ENCODE peak calls at places on chromosomes 2 and 18, in seven cellular contexts. G is C1 segment of cervical spinal cord; V is GM04504; R is stimulated activated CD8-positive, alpha-beta memory T cell treated with anti-CD3 and anti-CD28 coated beads, Interleukin-4, amount 100 ng/mL, for 1 hour; M is cardiac fibroblast; L is tibial artery; S is A172. U is an unnamed sample.

GRCh38 chr2:14678754-14679153 is 46.2 kb downstream of the LRATD1 start:
- DNase-seq in G (no peak), V (peak), R (no peak), M (peak), L (no peak), S (no peak), U (no peak)

GRCh38 chr18:46253498-46253897 is 149.3 kb downstream of the HAUS1 start:
- DNase-seq in G (no peak), V (peak), R (no peak), M (peak), L (no peak), S (no peak), U (peak)

GRCh38 chr2:163662141-163662780 is 73.5 kb downstream of the FIGN start:
- DNase-seq in G (no peak), V (no peak), R (no peak), M (peak), L (no peak), S (peak), U (no peak)

GRCh38 chr2:10242998-10243925 is 59.4 kb upstream of the HPCAL1 start:
- DNase-seq in G (no peak), V (no peak), R (no peak), M (no peak), L (peak), S (no peak), U (no peak)

GRCh38 chr2:241748468-241749256 is 14.2 kb downstream of the D2HGDH start:
- DNase-seq in G (no peak), V (no peak), R (no peak), M (no peak), L (no peak), S (no peak), U (no peak)

GRCh38 chr18:59517446-59518171 is 158.5 kb upstream of the LMAN1 start:
- DNase-seq in G (no peak), V (no peak), R (no peak), M (peak), L (no peak), S (no peak), U (peak)

GRCh38 chr2:132974477-132975050 is 304.6 kb upstream of the LYPD1 start:
- DNase-seq in G (no peak), V (no peak), R (no peak), M (no peak), L (no peak), S (no peak), U (no peak)

GRCh38 chr2:85791704-85792565 is 38.1 kb downstream of the ATOH8 start:
- DNase-seq in G (no peak), V (no peak), R (no peak), M (no peak), L (peak), S (no peak), U (no peak)

GRCh38 chr2:37895135-37895534 is 30.0 kb upstream of the RMDN2 start:
- DNase-seq in G (no peak), V (no peak), R (no peak), M (no peak), L (no peak), S (no peak), U (no peak)

GRCh38 chr18:58044370-58045264 is 591 bp downstream of the NEDD4L start:
- DNase-seq in G (peak), V (no peak), R (no peak), M (peak), L (peak), S (no peak), U (peak)

GRCh38 chr2:72026819-72027425 is 120.7 kb downstream of the CYP26B1 start:
- DNase-seq in G (no peak), V (no peak), R (no peak), M (no peak), L (peak), S (no peak), U (no peak)

GRCh38 chr2:130848518-130849210 is 11.9 kb downstream of the ARHGEF4 start:
- DNase-seq in G (no peak), V (no peak), R (no peak), M (no peak), L (no peak), S (no peak), U (no peak)

GRCh38 chr2:42392191-42392590 is 31.2 kb upstream of the COX7A2L start:
- DNase-seq in G (no peak), V (no peak), R (no peak), M (no peak), L (no peak), S (no peak), U (no peak)

GRCh38 chr2:26687328-26687727 is 5.2 kb upstream of the KCNK3 start:
- DNase-seq in G (no peak), V (no peak), R (no peak), M (no peak), L (no peak), S (no peak), U (no peak)

GRCh38 chr2:58557166-58557565 is 316.0 kb upstream of the FANCL start:
- DNase-seq in G (no peak), V (no peak), R (no peak), M (no peak), L (no peak), S (no peak), U (no peak)

GRCh38 chr2:134087371-134087921 is 166.4 kb upstream of the MGAT5 start:
- DNase-seq in G (no peak), V (no peak), R (no peak), M (no peak), L (no peak), S (peak), U (no peak)

GRCh38 chr2:178298785-178299212 is 104.5 kb downstream of the OSBPL6 start:
- DNase-seq in G (no peak), V (no peak), R (no peak), M (peak), L (no peak), S (peak), U (no peak)

GRCh38 chr2:232485757-232486557 is 1.7 kb downstream of the ECEL1 start:
- DNase-seq in G (no peak), V (no peak), R (no peak), M (no peak), L (peak), S (no peak), U (no peak)

GRCh38 chr18:47246027-47246971 is 5.2 kb downstream of the SKOR2 start:
- DNase-seq in G (no peak), V (no peak), R (no peak), M (no peak), L (no peak), S (no peak), U (no peak)

GRCh38 chr2:95039410-95039809 is 13.9 kb downstream of the MAL start:
- DNase-seq in G (no peak), V (no peak), R (no peak), M (no peak), L (no peak), S (no peak), U (no peak)

GRCh38 chr2:113211226-113212105 is 37.7 kb downstream of the PSD4 start:
- DNase-seq in G (no peak), V (no peak), R (no peak), M (peak), L (peak), S (peak), U (no peak)

GRCh38 chr18:62566199-62566598 is 43.4 kb downstream of the ZCCHC2 start:
- DNase-seq in G (no peak), V (no peak), R (no peak), M (peak), L (no peak), S (no peak), U (peak)

GRCh38 chr18:1578505-1578904 is 673.8 kb downstream of the ADCYAP1 start:
- DNase-seq in G (no peak), V (no peak), R (no peak), M (no peak), L (peak), S (no peak), U (no peak)

GRCh38 chr2:119231975-119232665 is 8.5 kb downstream of the STEAP3 start:
- DNase-seq in G (no peak), V (no peak), R (no peak), M (peak), L (no peak), S (peak), U (peak)

GRCh38 chr2:32900246-32901000 is 46.3 kb upstream of the LTBP1 start:
- DNase-seq in G (no peak), V (no peak), R (no peak), M (no peak), L (no peak), S (no peak), U (no peak)

GRCh38 chr18:14089781-14090180 is 42.5 kb downstream of the ZNF519 start:
- DNase-seq in G (no peak), V (no peak), R (no peak), M (no peak), L (no peak), S (peak), U (peak)

GRCh38 chr2:204472375-204472774 is 72.9 kb upstream of the PARD3B start:
- DNase-seq in G (no peak), V (no peak), R (no peak), M (no peak), L (no peak), S (no peak), U (no peak)

GRCh38 chr2:237194906-237195305 is 109.2 kb downstream of the COPS8 start:
- DNase-seq in G (no peak), V (no peak), R (no peak), M (no peak), L (no peak), S (no peak), U (no peak)

GRCh38 chr18:41096504-41096903 is 858.5 kb upstream of the PIK3C3 start:
- DNase-seq in G (no peak), V (peak), R (no peak), M (peak), L (no peak), S (peak), U (no peak)

GRCh38 chr2:219081701-219082331 is 21.1 kb upstream of the IHH start:
- DNase-seq in G (no peak), V (no peak), R (no peak), M (no peak), L (no peak), S (no peak), U (no peak)

U was measured in HTR-8/SVneo.